ENCODE peak calls at places on chromosomes 2 and 18, in five cellular contexts. One of them, this sample, is unnamed. For H3K4me1, the result is how much of the 10 kb centered on the place peaks cover.

GRCh38 chr2:159615936-159616733 is at the start of gene BAZ2B:
- DNase-seq in H9: peak
- DNase-seq in IMR-90: peak
- DNase-seq in heart right ventricle: peak
- DNase-seq in spleen: no peak
- DNase-seq in this sample: peak

GRCh38 chr2:136024616-136025015 is 39.2 kb upstream of the DARS1 start:
- DNase-seq in H9: no peak
- DNase-seq in IMR-90: peak
- DNase-seq in heart right ventricle: no peak
- DNase-seq in spleen: no peak
- DNase-seq in this sample: no peak

GRCh38 chr2:176140130-176140519 is 10.6 kb downstream of the HOXD8 start:
- DNase-seq in H9: no peak
- DNase-seq in IMR-90: no peak
- DNase-seq in heart right ventricle: no peak
- DNase-seq in spleen: no peak
- DNase-seq in this sample: no peak

GRCh38 chr2:145715601-145716000 is 1195.7 kb upstream of the ZEB2 start:
- DNase-seq in H9: no peak
- DNase-seq in IMR-90: no peak
- DNase-seq in heart right ventricle: no peak
- DNase-seq in spleen: no peak
- DNase-seq in this sample: no peak

GRCh38 chr2:20288941-20289340 is 61.7 kb downstream of the PUM2 start:
- DNase-seq in H9: no peak
- DNase-seq in IMR-90: no peak
- DNase-seq in heart right ventricle: no peak
- DNase-seq in spleen: no peak
- DNase-seq in this sample: no peak

GRCh38 chr18:21458322-21458721 is 142.2 kb downstream of the ESCO1 start:
- DNase-seq in H9: no peak
- DNase-seq in IMR-90: no peak
- DNase-seq in heart right ventricle: peak
- DNase-seq in spleen: no peak
- DNase-seq in this sample: peak

GRCh38 chr2:71389379-71390072 is 57.9 kb downstream of the ZNF638 start:
- DNase-seq in H9: no peak
- DNase-seq in IMR-90: no peak
- DNase-seq in heart right ventricle: no peak
- DNase-seq in spleen: no peak
- DNase-seq in this sample: no peak

GRCh38 chr2:64230540-64230939 is 86.3 kb upstream of the PELI1 start:
- DNase-seq in H9: no peak
- DNase-seq in IMR-90: no peak
- DNase-seq in heart right ventricle: no peak
- DNase-seq in spleen: no peak
- DNase-seq in this sample: no peak

GRCh38 chr2:189161894-189162293 is 17.7 kb downstream of the COL5A2 start:
- DNase-seq in H9: peak
- DNase-seq in IMR-90: no peak
- DNase-seq in heart right ventricle: no peak
- DNase-seq in spleen: no peak
- DNase-seq in this sample: no peak

GRCh38 chr2:240365971-240366471 is 69.4 kb upstream of the GPC1 start:
- DNase-seq in H9: no peak
- DNase-seq in IMR-90: no peak
- DNase-seq in heart right ventricle: no peak
- DNase-seq in spleen: no peak
- DNase-seq in this sample: no peak

GRCh38 chr2:111662771-111663470 is 221.1 kb downstream of the ANAPC1 start:
- DNase-seq in H9: no peak
- DNase-seq in IMR-90: peak
- DNase-seq in heart right ventricle: no peak
- DNase-seq in spleen: no peak
- DNase-seq in this sample: no peak

GRCh38 chr18:23578891-23579653 is 7.2 kb downstream of the NPC1 start:
- DNase-seq in H9: no peak
- DNase-seq in IMR-90: peak
- DNase-seq in heart right ventricle: no peak
- DNase-seq in spleen: no peak
- DNase-seq in this sample: no peak

GRCh38 chr2:80363951-80364350 is 59.4 kb upstream of the LRRTM1 start:
- DNase-seq in H9: no peak
- DNase-seq in IMR-90: no peak
- DNase-seq in heart right ventricle: no peak
- DNase-seq in spleen: no peak
- DNase-seq in this sample: no peak

GRCh38 chr2:29839306-29839705 is 82.1 kb downstream of the ALK start:
- DNase-seq in H9: no peak
- DNase-seq in IMR-90: no peak
- DNase-seq in heart right ventricle: no peak
- DNase-seq in spleen: no peak
- DNase-seq in this sample: no peak

GRCh38 chr2:105519516-105519915 is 120.7 kb upstream of the FHL2 start:
- DNase-seq in H9: no peak
- DNase-seq in IMR-90: no peak
- DNase-seq in heart right ventricle: no peak
- DNase-seq in spleen: no peak
- DNase-seq in this sample: no peak

GRCh38 chr2:168466190-168466737 is 10.2 kb downstream of the CERS6 start:
- DNase-seq in H9: no peak
- DNase-seq in IMR-90: no peak
- DNase-seq in heart right ventricle: no peak
- DNase-seq in spleen: no peak
- DNase-seq in this sample: no peak

GRCh38 chr2:89844221-89844943 is 1152.9 kb downstream of the RPIA start:
- DNase-seq in H9: no peak
- DNase-seq in IMR-90: no peak
- DNase-seq in heart right ventricle: no peak
- DNase-seq in spleen: peak
- DNase-seq in this sample: no peak

GRCh38 chr18:76697441-76697901 is 124.9 kb upstream of the ZNF236 start:
- DNase-seq in H9: no peak
- DNase-seq in IMR-90: peak
- DNase-seq in heart right ventricle: no peak
- DNase-seq in spleen: no peak
- DNase-seq in this sample: no peak

GRCh38 chr2:169112841-169113240 is 43.5 kb downstream of the DHRS9 start:
- DNase-seq in H9: no peak
- DNase-seq in IMR-90: no peak
- DNase-seq in heart right ventricle: no peak
- DNase-seq in spleen: no peak
- DNase-seq in this sample: no peak

GRCh38 chr18:3103576-3103975 is 90.6 kb upstream of the LPIN2 start:
- DNase-seq in H9: no peak
- DNase-seq in IMR-90: no peak
- DNase-seq in heart right ventricle: no peak
- DNase-seq in spleen: no peak
- DNase-seq in this sample: no peak

GRCh38 chr2:28276076-28276618 is 116.5 kb upstream of the FOSL2 start:
- DNase-seq in H9: no peak
- DNase-seq in IMR-90: peak
- DNase-seq in heart right ventricle: no peak
- DNase-seq in spleen: no peak
- DNase-seq in this sample: no peak

GRCh38 chr2:47541848-47542450 is 139.0 kb downstream of the MSH2 start:
- DNase-seq in H9: no peak
- DNase-seq in IMR-90: peak
- DNase-seq in heart right ventricle: no peak
- DNase-seq in spleen: no peak
- DNase-seq in this sample: no peak

GRCh38 chr2:130165293-130166016 is 15.9 kb downstream of the SMPD4 start:
- DNase-seq in H9: no peak
- DNase-seq in IMR-90: no peak
- DNase-seq in heart right ventricle: no peak
- DNase-seq in spleen: no peak
- DNase-seq in this sample: no peak

GRCh38 chr2:88187038-88187676 is 17.0 kb downstream of the THNSL2 start:
- DNase-seq in H9: peak
- DNase-seq in IMR-90: peak
- DNase-seq in heart right ventricle: peak
- DNase-seq in spleen: no peak
- DNase-seq in this sample: peak

GRCh38 chr2:197170137-197170682 is 140.4 kb downstream of the ANKRD44 start:
- DNase-seq in H9: no peak
- DNase-seq in IMR-90: peak
- DNase-seq in heart right ventricle: no peak
- DNase-seq in spleen: no peak
- DNase-seq in this sample: no peak

GRCh38 chr2:74740395-74741075 is 86.5 kb downstream of the SEMA4F start:
- DNase-seq in H9: peak
- DNase-seq in IMR-90: peak
- DNase-seq in heart right ventricle: peak
- DNase-seq in spleen: no peak
- DNase-seq in this sample: peak

GRCh38 chr2:130341562-130342019 is 1.1 kb upstream of the IMP4 start:
- DNase-seq in H9: no peak
- DNase-seq in IMR-90: no peak
- DNase-seq in heart right ventricle: no peak
- DNase-seq in spleen: no peak
- DNase-seq in this sample: no peak

GRCh38 chr2:17901246-17901645 is 22.8 kb downstream of the KCNS3 start:
- DNase-seq in H9: no peak
- DNase-seq in IMR-90: no peak
- DNase-seq in heart right ventricle: peak
- DNase-seq in spleen: no peak
- DNase-seq in this sample: no peak

GRCh38 chr2:218995972-218996644 is 2.9 kb upstream of the CRYBA2 start:
- DNase-seq in H9: peak
- DNase-seq in IMR-90: peak
- DNase-seq in heart right ventricle: peak
- DNase-seq in spleen: peak
- DNase-seq in this sample: peak

GRCh38 chr2:241981076-241981700 is 111.7 kb downstream of the RTP5 start:
- DNase-seq in H9: peak
- DNase-seq in IMR-90: no peak
- DNase-seq in heart right ventricle: no peak
- DNase-seq in spleen: peak
- DNase-seq in this sample: no peak

GRCh38 chr2:163878718-163879117 is 142.9 kb upstream of the FIGN start:
- DNase-seq in H9: peak
- DNase-seq in IMR-90: peak
- DNase-seq in heart right ventricle: no peak
- DNase-seq in spleen: no peak
- DNase-seq in this sample: no peak

GRCh38 chr2:1546023-1546591 is 132.8 kb downstream of the TPO start:
- DNase-seq in H9: peak
- DNase-seq in IMR-90: peak
- DNase-seq in heart right ventricle: no peak
- DNase-seq in spleen: no peak
- DNase-seq in this sample: no peak

GRCh38 chr18:9109523-9109922 is 7.0 kb downstream of the NDUFV2 start:
- DNase-seq in H9: no peak
- DNase-seq in IMR-90: peak
- DNase-seq in heart right ventricle: no peak
- DNase-seq in spleen: no peak
- DNase-seq in this sample: no peak

GRCh38 chr2:229901819-229902218 is 20.0 kb downstream of the TRIP12 start:
- DNase-seq in H9: no peak
- DNase-seq in IMR-90: peak
- DNase-seq in heart right ventricle: no peak
- DNase-seq in spleen: no peak
- DNase-seq in this sample: no peak
- H3K4me1 ChIP-seq in H9: under half
- H3K4me1 ChIP-seq in IMR-90: under half
- H3K4me1 ChIP-seq in heart right ventricle: under half
- H3K4me1 ChIP-seq in spleen: under half
- H3K4me1 ChIP-seq in this sample: under half

GRCh38 chr2:232238108-232238507 is 140.4 kb upstream of the ALPP start:
- DNase-seq in H9: no peak
- DNase-seq in IMR-90: peak
- DNase-seq in heart right ventricle: no peak
- DNase-seq in spleen: no peak
- DNase-seq in this sample: no peak

GRCh38 chr2:232240896-232241295 is 137.7 kb upstream of the ALPP start:
- DNase-seq in H9: no peak
- DNase-seq in IMR-90: no peak
- DNase-seq in heart right ventricle: no peak
- DNase-seq in spleen: no peak
- DNase-seq in this sample: no peak

GRCh38 chr2:232245111-232245510 is 133.4 kb upstream of the ALPP start:
- DNase-seq in H9: no peak
- DNase-seq in IMR-90: no peak
- DNase-seq in heart right ventricle: no peak
- DNase-seq in spleen: no peak
- DNase-seq in this sample: no peak

GRCh38 chr2:232239956-232240681 is 138.4 kb upstream of the ALPP start:
- DNase-seq in H9: no peak
- DNase-seq in IMR-90: peak
- DNase-seq in heart right ventricle: no peak
- DNase-seq in spleen: no peak
- DNase-seq in this sample: no peak

DNA sequence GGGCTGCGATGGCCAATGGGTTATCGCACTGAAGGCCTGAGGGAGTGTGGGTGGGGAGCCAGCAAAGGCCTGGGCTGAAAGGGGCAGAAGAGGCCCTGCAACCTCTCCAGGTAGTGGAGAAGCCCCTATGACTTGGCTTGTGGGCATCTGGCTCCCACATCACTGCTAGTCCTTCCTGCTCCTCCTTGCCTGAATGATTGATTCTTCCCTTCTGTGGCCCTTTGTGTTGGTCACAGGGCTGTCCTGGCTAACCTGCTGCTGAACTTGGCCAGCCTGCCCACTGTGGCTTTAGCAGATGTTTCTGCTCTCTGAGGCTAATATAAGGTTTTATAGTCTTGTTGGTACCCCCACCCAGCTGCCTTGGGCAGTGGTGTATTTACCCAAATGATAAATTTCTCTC is 136.2 kb upstream of the ALPP start:
- DNase-seq in H9: no peak
- DNase-seq in IMR-90: no peak
- DNase-seq in heart right ventricle: no peak
- DNase-seq in spleen: no peak
- DNase-seq in this sample: no peak
- H3K4me1 ChIP-seq in H9: under half
- H3K4me1 ChIP-seq in IMR-90: under half
- H3K4me1 ChIP-seq in heart right ventricle: under half
- H3K4me1 ChIP-seq in spleen: under half
- H3K4me1 ChIP-seq in this sample: under half

GRCh38 chr2:161131074-161131680 is 29.1 kb upstream of the TANK start:
- DNase-seq in H9: no peak
- DNase-seq in IMR-90: no peak
- DNase-seq in heart right ventricle: no peak
- DNase-seq in spleen: no peak
- DNase-seq in this sample: no peak
- H3K4me1 ChIP-seq in H9: under half
- H3K4me1 ChIP-seq in IMR-90: under half
- H3K4me1 ChIP-seq in heart right ventricle: under half
- H3K4me1 ChIP-seq in spleen: under half
- H3K4me1 ChIP-seq in this sample: under half

GRCh38 chr18:56115072-56116038 is 523.0 kb downstream of the TXNL1 start:
- DNase-seq in H9: no peak
- DNase-seq in IMR-90: peak
- DNase-seq in heart right ventricle: no peak
- DNase-seq in spleen: no peak
- DNase-seq in this sample: no peak
- H3K4me1 ChIP-seq in H9: under half
- H3K4me1 ChIP-seq in IMR-90: under half
- H3K4me1 ChIP-seq in heart right ventricle: under half
- H3K4me1 ChIP-seq in spleen: under half
- H3K4me1 ChIP-seq in this sample: under half

GRCh38 chr18:62878305-62878704 is 163.0 kb downstream of the PHLPP1 start:
- DNase-seq in H9: no peak
- DNase-seq in IMR-90: no peak
- DNase-seq in heart right ventricle: no peak
- DNase-seq in spleen: no peak
- DNase-seq in this sample: peak
- H3K4me1 ChIP-seq in H9: under half
- H3K4me1 ChIP-seq in IMR-90: under half
- H3K4me1 ChIP-seq in heart right ventricle: under half
- H3K4me1 ChIP-seq in spleen: under half
- H3K4me1 ChIP-seq in this sample: under half